ENCODE peak calls at places on chromosomes 1 and 21, in nine cellular contexts. M, L, I, Z, V, P, W, Q and K are unnamed samples.

GRCh38 chr1:111990878-111991760 is 1.7 kb upstream of the KCND3 start:
- DNase-seq in Q (no peak), L (peak; percentile 40), P (peak; percentile 88), I (peak; percentile 75), M (peak; percentile 57), V (peak; percentile 34), W (peak; percentile 91), Z (no peak), K (no peak)

GRCh38 chr1:3900150-3900968 is at the start of gene C1orf174:
- DNase-seq in W (peak; percentile 95), I (peak; percentile 99), V (peak; percentile 92), M (peak; percentile 95), L (peak; percentile 93), Z (peak; percentile 94), P (peak; percentile 96), Q (peak; percentile 91), K (peak; percentile 98)

GRCh38 chr1:156887324-156887723 is 6.2 kb upstream of the PEAR1 start:
- DNase-seq in Z (no peak), Q (no peak), I (no peak), W (no peak), L (no peak), V (no peak), P (no peak), M (no peak), K (no peak)

GRCh38 chr1:51504806-51505525 is 14.1 kb downstream of the EPS15 start:
- DNase-seq in M (no peak), Q (no peak), P (no peak), Z (no peak), V (no peak), L (no peak), W (peak; percentile 66), I (no peak), K (no peak)

GRCh38 chr1:83554174-83554573 is 444.8 kb downstream of the TTLL7 start:
- DNase-seq in Z (no peak), P (no peak), V (no peak), M (no peak), W (no peak), Q (no peak), L (no peak), I (no peak), K (no peak)

GRCh38 chr1:82090104-82090503 is 289.4 kb downstream of the ADGRL2 start:
- DNase-seq in Q (no peak), M (no peak), P (no peak), W (no peak), Z (no peak), I (no peak), L (no peak), V (no peak), K (no peak)

GRCh38 chr21:46388896-46389295 is 64.9 kb downstream of the PCNT start:
- DNase-seq in V (no peak), I (no peak), W (no peak), Z (no peak), M (no peak), L (no peak), P (no peak), Q (no peak), K (no peak)

GRCh38 chr21:34074283-34075098 is 1.1 kb downstream of the MRPS6 start:
- DNase-seq in Q (no peak), M (peak; percentile 38), V (no peak), I (no peak), L (no peak), W (no peak), Z (no peak), P (no peak), K (no peak)

GRCh38 chr1:204341380-204341779 is 18.3 kb downstream of the PLEKHA6 start:
- DNase-seq in Q (no peak), I (no peak), W (peak; percentile 64), Z (no peak), P (no peak), L (no peak), M (no peak), V (no peak), K (no peak)

GRCh38 chr1:184576822-184577790 is 177.6 kb downstream of the EDEM3 start:
- DNase-seq in V (no peak), L (no peak), P (no peak), M (no peak), W (no peak), Z (no peak), I (no peak), Q (no peak), K (no peak)

GRCh38 chr1:58881471-58881994 is 97.7 kb upstream of the JUN start:
- DNase-seq in Z (peak; percentile 39), L (no peak), I (peak; percentile 85), W (peak; percentile 88), P (no peak), M (peak; percentile 82), V (peak; percentile 19), Q (no peak), K (peak; percentile 37)

GRCh38 chr1:65948609-65949229 is 156.0 kb downstream of the PDE4B start:
- DNase-seq in M (no peak), P (no peak), L (no peak), Z (no peak), I (peak; percentile 54), Q (no peak), W (no peak), V (no peak), K (peak; percentile 7)

GRCh38 chr21:34198232-34199120 is 125.1 kb downstream of the MRPS6 start:
- DNase-seq in V (no peak), W (no peak), P (no peak), M (no peak), L (no peak), I (no peak), Z (no peak), Q (no peak), K (no peak)

GRCh38 chr1:228554107-228554506 is 66.9 kb downstream of the RNF187 start:
- DNase-seq in W (no peak), Z (no peak), Q (no peak), V (no peak), L (no peak), P (peak; percentile 1), M (no peak), I (no peak), K (no peak)

GRCh38 chr21:39454949-39455668 is 3.3 kb downstream of the SH3BGR start:
- DNase-seq in I (no peak), M (no peak), Z (no peak), W (no peak), L (no peak), V (no peak), Q (no peak), P (no peak), K (no peak)
- TF ChIP-seq CTCF in I (no peak), M (no peak), Z (no peak), W (no peak), L (no peak), V (no peak), Q (no peak), P (no peak), K (no peak)

GRCh38 chr1:32127780-32128179 is 19.9 kb downstream of the KPNA6 start:
- DNase-seq in P (no peak), M (no peak), I (no peak), Q (no peak), L (no peak), V (no peak), Z (no peak), W (no peak), K (no peak)
- TF ChIP-seq CTCF in P (no peak), M (no peak), I (no peak), Q (no peak), L (peak; percentile 28), V (no peak), Z (no peak), W (no peak), K (no peak)

GRCh38 chr1:15847893-15848142 is 311 bp downstream of the SPEN start:
- DNase-seq in I (no peak), Z (no peak), Q (no peak), W (peak; percentile 66), P (no peak), V (no peak), M (no peak), L (no peak), K (no peak)

GRCh38 chr1:15848929-15849774 is 1.6 kb downstream of the SPEN start:
- DNase-seq in V (peak; percentile 69), Q (peak; percentile 47), L (peak; percentile 84), Z (peak; percentile 73), I (peak; percentile 96), M (peak; percentile 88), P (peak; percentile 92), W (peak; percentile 90), K (peak; percentile 39)

GRCh38 chr1:15849775-15850449 is 2.4 kb downstream of the SPEN start:
- DNase-seq in L (peak; percentile 73), I (peak; percentile 69), W (peak; percentile 55), V (no peak), P (no peak), M (peak; percentile 57), Q (no peak), Z (no peak), K (no peak)

GRCh38 chr1:15848143-15848928 is 829 bp downstream of the SPEN start:
- DNase-seq in Q (no peak), W (peak; percentile 62), I (no peak), L (peak; percentile 60), P (peak; percentile 80), M (peak; percentile 25), Z (no peak), V (no peak), K (no peak)

GRCh38 chr1:15847100-15847892 is at the start of gene SPEN:
- DNase-seq in L (peak; percentile 98), M (peak; percentile 97), W (peak; percentile 99), P (peak; percentile 100), Q (peak; percentile 64), Z (peak; percentile 94), V (peak; percentile 82), I (peak; percentile 97), K (peak; percentile 94)
- TF ChIP-seq CTCF in L (no peak), M (no peak), W (no peak), P (no peak), Q (no peak), Z (no peak), V (peak; percentile 10), I (no peak), K (no peak)

GRCh38 chr1:1215881-1216605 is 2.1 kb upstream of the TNFRSF4 start:
- DNase-seq in P (no peak), Q (no peak), I (no peak), Z (no peak), V (no peak), L (no peak), M (no peak), W (no peak), K (no peak)
- TF ChIP-seq CTCF in P (no peak), Q (no peak), I (no peak), Z (no peak), V (no peak), L (no peak), M (no peak), W (no peak), K (no peak)

DNA sequence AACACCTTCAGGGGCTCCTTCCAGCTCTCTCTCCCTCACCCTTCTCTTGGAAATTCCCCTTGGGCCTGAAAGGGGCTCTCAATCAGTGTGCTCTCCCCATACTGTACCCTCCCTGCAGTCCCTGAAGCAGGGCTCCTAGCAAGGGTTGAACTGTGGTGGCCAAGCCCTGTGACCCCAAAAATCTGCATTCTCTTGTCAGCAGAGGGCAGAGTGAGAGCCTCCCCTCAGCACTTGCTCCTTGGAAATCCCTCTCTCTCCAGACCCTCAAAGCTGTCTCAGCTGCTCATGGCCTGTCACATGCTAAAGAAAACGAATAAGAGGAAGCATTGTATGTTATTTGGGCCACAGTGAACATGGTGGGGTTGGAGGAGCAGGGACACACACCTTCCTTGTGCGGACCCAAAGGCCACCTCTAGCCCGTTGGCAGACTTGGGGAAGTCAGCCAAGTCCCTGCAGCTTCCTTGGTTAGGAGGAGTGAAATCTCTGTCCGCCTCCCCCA is 47.2 kb upstream of the SYNC start:
- DNase-seq in Q (no peak), V (no peak), M (no peak), I (no peak), W (no peak), P (no peak), Z (no peak), L (no peak), K (no peak)
- TF ChIP-seq CTCF in Q (no peak), V (peak; percentile 10), M (no peak), I (no peak), W (no peak), P (no peak), Z (no peak), L (no peak), K (no peak)